ENCODE peak calls at places on chromosomes 16 and 17, in four cellular contexts. One of them, this sample, is unnamed.

GRCh38 chr16:49858200-49859129 is 2.6 kb upstream of the ZNF423 start:
- DNase-seq in epithelial cell of esophagus: no peak
- DNase-seq in D341Med: peak
- DNase-seq in DMS 273 treated with DMSO at 0.1 percent for 48 hours: peak
- DNase-seq in this sample: no peak

GRCh38 chr17:21058098-21058893 is 15.5 kb upstream of the USP22 start:
- DNase-seq in epithelial cell of esophagus: peak
- DNase-seq in D341Med: no peak
- DNase-seq in DMS 273 treated with DMSO at 0.1 percent for 48 hours: no peak
- DNase-seq in this sample: peak

GRCh38 chr17:19760781-19761180 is 12.7 kb upstream of the ALDH3A1 start:
- DNase-seq in epithelial cell of esophagus: no peak
- DNase-seq in D341Med: no peak
- DNase-seq in DMS 273 treated with DMSO at 0.1 percent for 48 hours: no peak
- DNase-seq in this sample: no peak

GRCh38 chr17:21275579-21276339 is 8.8 kb upstream of the MAP2K3 start:
- DNase-seq in epithelial cell of esophagus: peak
- DNase-seq in D341Med: peak
- DNase-seq in DMS 273 treated with DMSO at 0.1 percent for 48 hours: peak
- DNase-seq in this sample: peak

GRCh38 chr16:80547145-80547544 is 6.4 kb downstream of the DYNLRB2 start:
- DNase-seq in epithelial cell of esophagus: no peak
- DNase-seq in D341Med: no peak
- DNase-seq in DMS 273 treated with DMSO at 0.1 percent for 48 hours: no peak
- DNase-seq in this sample: no peak

GRCh38 chr16:59192551-59193199 is 458.6 kb upstream of the GOT2 start:
- DNase-seq in epithelial cell of esophagus: peak
- DNase-seq in D341Med: peak
- DNase-seq in DMS 273 treated with DMSO at 0.1 percent for 48 hours: no peak
- DNase-seq in this sample: peak

GRCh38 chr16:57867000-57867561 is 64.8 kb upstream of the KIFC3 start:
- DNase-seq in epithelial cell of esophagus: peak
- DNase-seq in D341Med: no peak
- DNase-seq in DMS 273 treated with DMSO at 0.1 percent for 48 hours: no peak
- DNase-seq in this sample: no peak

GRCh38 chr17:32927724-32928526 is at the start of gene TMEM98:
- DNase-seq in epithelial cell of esophagus: no peak
- DNase-seq in D341Med: peak
- DNase-seq in DMS 273 treated with DMSO at 0.1 percent for 48 hours: no peak
- DNase-seq in this sample: no peak

GRCh38 chr17:39676198-39676819 is 8.1 kb downstream of the PNMT start:
- DNase-seq in epithelial cell of esophagus: peak
- DNase-seq in D341Med: peak
- DNase-seq in DMS 273 treated with DMSO at 0.1 percent for 48 hours: no peak
- DNase-seq in this sample: no peak

GRCh38 chr17:6437956-6438355 is 3.0 kb upstream of the AIPL1 start:
- DNase-seq in epithelial cell of esophagus: no peak
- DNase-seq in D341Med: no peak
- DNase-seq in DMS 273 treated with DMSO at 0.1 percent for 48 hours: no peak
- DNase-seq in this sample: no peak

GRCh38 chr17:66330646-66331037 is 28.2 kb downstream of the PRKCA start:
- DNase-seq in epithelial cell of esophagus: no peak
- DNase-seq in D341Med: no peak
- DNase-seq in DMS 273 treated with DMSO at 0.1 percent for 48 hours: no peak
- DNase-seq in this sample: no peak

GRCh38 chr16:7374614-7375174 is 42.0 kb downstream of the RBFOX1 start:
- DNase-seq in epithelial cell of esophagus: no peak
- DNase-seq in D341Med: no peak
- DNase-seq in DMS 273 treated with DMSO at 0.1 percent for 48 hours: no peak
- DNase-seq in this sample: no peak